ENCODE peak calls at places on chromosomes 16 and 17, in eight cellular contexts. D, E, I, B, Q, X, V and S are unnamed samples.

GRCh38 chr16:23521965-23522364 is 11.7 kb upstream of the GGA2 start:
- DNase-seq in D (no peak), E (no peak), I (no peak), B (no peak), Q (no peak), X (no peak), V (no peak), S (no peak)

GRCh38 chr17:21676281-21677111 is 15.8 kb upstream of the KCNJ18 start:
- DNase-seq in D (no peak), E (no peak), I (no peak), B (no peak), Q (no peak), X (no peak), V (no peak), S (no peak)

GRCh38 chr16:8768701-8769100 is 28.7 kb downstream of the TMEM186 start:
- DNase-seq in D (no peak), E (no peak), I (no peak), B (no peak), Q (no peak), X (no peak), V (no peak), S (no peak)

GRCh38 chr17:5693821-5694220 is 109.5 kb upstream of the NLRP1 start:
- DNase-seq in D (no peak), E (no peak), I (no peak), B (no peak), Q (no peak), X (no peak), V (no peak), S (no peak)

GRCh38 chr16:68833251-68833650 is 10.1 kb upstream of the TANGO6 start:
- DNase-seq in D (no peak), E (no peak), I (no peak), B (no peak), Q (no peak), X (no peak), V (no peak), S (no peak)

GRCh38 chr17:28335959-28336871 is 654 bp downstream of the TNFAIP1 start:
- DNase-seq in D (peak; percentile 44), E (peak; percentile 37), I (peak; percentile 62), B (peak; percentile 87), Q (peak; percentile 60), X (peak; percentile 91), V (no peak), S (no peak)

GRCh38 chr17:82655523-82655922 is 7.3 kb upstream of the WDR45B start:
- DNase-seq in D (no peak), E (no peak), I (no peak), B (no peak), Q (no peak), X (no peak), V (no peak), S (no peak)

GRCh38 chr16:88387941-88388627 is 5.3 kb downstream of the ZNF469 start:
- DNase-seq in D (peak; percentile 38), E (no peak), I (no peak), B (no peak), Q (no peak), X (peak; percentile 44), V (no peak), S (no peak)

GRCh38 chr17:57203076-57203475 is 53.2 kb upstream of the MSI2 start:
- DNase-seq in D (no peak), E (no peak), I (no peak), B (no peak), Q (no peak), X (no peak), V (no peak), S (no peak)

GRCh38 chr17:51056813-51057510 is 63.7 kb downstream of the SPAG9 start:
- DNase-seq in D (no peak), E (no peak), I (no peak), B (peak; percentile 87), Q (peak; percentile 87), X (peak; percentile 96), V (no peak), S (no peak)

GRCh38 chr17:69335018-69335417 is 8.1 kb upstream of the ABCA5 start:
- DNase-seq in D (no peak), E (no peak), I (no peak), B (peak; percentile 65), Q (no peak), X (peak; percentile 42), V (no peak), S (no peak)

GRCh38 chr17:82780981-82781893 is 29.4 kb downstream of the TBCD start:
- DNase-seq in D (no peak), E (no peak), I (no peak), B (no peak), Q (no peak), X (no peak), V (no peak), S (no peak)

GRCh38 chr17:82848022-82848592 is 8.3 kb upstream of the ZNF750 start:
- DNase-seq in D (no peak), E (no peak), I (peak; percentile 62), B (peak; percentile 12), Q (no peak), X (peak; percentile 86), V (no peak), S (no peak)

GRCh38 chr16:21281698-21282389 is 3.8 kb upstream of the CRYM start:
- DNase-seq in D (no peak), E (no peak), I (no peak), B (no peak), Q (no peak), X (no peak), V (no peak), S (no peak)

GRCh38 chr16:1262210-1262845 is 6.5 kb downstream of the TPSD1 start:
- DNase-seq in D (no peak), E (no peak), I (no peak), B (no peak), Q (no peak), X (no peak), V (no peak), S (no peak)

GRCh38 chr17:8921147-8921546 is 44.4 kb downstream of the PIK3R5 start:
- DNase-seq in D (no peak), E (no peak), I (no peak), B (no peak), Q (no peak), X (no peak), V (no peak), S (no peak)

GRCh38 chr17:38800237-38800760 is 943 bp upstream of the PIP4K2B start:
- DNase-seq in D (no peak), E (no peak), I (no peak), B (no peak), Q (no peak), X (no peak), V (no peak), S (no peak)

GRCh38 chr16:14310519-14310991 is 239.4 kb downstream of the MRTFB start:
- DNase-seq in D (no peak), E (no peak), I (no peak), B (peak; percentile 44), Q (no peak), X (peak; percentile 44), V (no peak), S (no peak)
- TF ChIP-seq CTCF in D (no peak), E (peak; percentile 40), I (no peak), B (no peak), Q (peak; percentile 8), X (peak; percentile 11), V (no peak), S (no peak)

GRCh38 chr16:86671486-86672214 is 93.3 kb downstream of the FOXL1 start:
- DNase-seq in D (no peak), E (no peak), I (no peak), B (no peak), Q (no peak), X (peak; percentile 72), V (no peak), S (no peak)

GRCh38 chr16:86673956-86674453 is 95.7 kb downstream of the FOXL1 start:
- DNase-seq in D (no peak), E (no peak), I (no peak), B (no peak), Q (no peak), X (no peak), V (no peak), S (no peak)

GRCh38 chr16:86672215-86672863 is 94.0 kb downstream of the FOXL1 start:
- DNase-seq in D (no peak), E (no peak), I (no peak), B (no peak), Q (no peak), X (no peak), V (no peak), S (no peak)

GRCh38 chr16:86670835-86671234 is 92.5 kb downstream of the FOXL1 start:
- DNase-seq in D (no peak), E (no peak), I (no peak), B (no peak), Q (no peak), X (no peak), V (no peak), S (no peak)

GRCh38 chr16:86673090-86673955 is 95.0 kb downstream of the FOXL1 start:
- DNase-seq in D (no peak), E (no peak), I (no peak), B (no peak), Q (no peak), X (no peak), V (no peak), S (no peak)
- TF ChIP-seq CTCF in D (no peak), E (no peak), I (no peak), B (no peak), Q (no peak), X (no peak), V (no peak), S (no peak)

GRCh38 chr16:6335072-6335471 is 997.6 kb upstream of the RBFOX1 start:
- DNase-seq in D (no peak), E (no peak), I (no peak), B (peak; percentile 10), Q (no peak), X (no peak), V (no peak), S (no peak)
- TF ChIP-seq CTCF in D (peak; percentile 51), E (peak; percentile 62), I (no peak), B (peak; percentile 59), Q (peak; percentile 32), X (peak; percentile 44), V (peak; percentile 15), S (no peak)

GRCh38 chr17:1484586-1485310 is 7.7 kb downstream of the MYO1C start:
- DNase-seq in D (peak; percentile 61), E (peak; percentile 41), I (peak; percentile 78), B (peak; percentile 52), Q (no peak), X (peak; percentile 29), V (no peak), S (no peak)
- TF ChIP-seq CTCF in D (no peak), E (peak; percentile 51), I (peak; percentile 12), B (peak; percentile 26), Q (no peak), X (peak; percentile 18), V (peak; percentile 18), S (no peak)

GRCh38 chr17:77071925-77072490 is 68.8 kb upstream of the SEC14L1 start:
- DNase-seq in D (no peak), E (no peak), I (no peak), B (no peak), Q (no peak), X (no peak), V (no peak), S (no peak)
- TF ChIP-seq CTCF in D (no peak), E (no peak), I (no peak), B (no peak), Q (no peak), X (no peak), V (no peak), S (no peak)

GRCh38 chr17:75034236-75034908 is 12.4 kb downstream of the ATP5PD start:
- DNase-seq in D (peak; percentile 83), E (peak; percentile 71), I (peak; percentile 94), B (peak; percentile 95), Q (no peak), X (peak; percentile 87), V (peak; percentile 54), S (peak; percentile 86)
- TF ChIP-seq CTCF in D (no peak), E (peak; percentile 14), I (peak; percentile 37), B (peak; percentile 24), Q (peak; percentile 28), X (no peak), V (no peak), S (no peak)